ENCODE peak calls at places on chromosome X, in six cellular contexts. One of them, this sample, is unnamed.

GRCh38 chrX:130091976-130092522 is 18.2 kb downstream of the ELF4 start:
- DNase-seq in omental fat pad: no peak
- DNase-seq in IMR-90: no peak
- DNase-seq in cerebellum: no peak
- DNase-seq in Peyer's patch: peak; percentile 90
- DNase-seq in activated CD4-positive, alpha-beta memory T cell treated with anti-CD3 and anti-CD28 coated beads, Interleukin-2, amount 10 ng/mL, durations not matched to agents 7 days and 5 days: peak; percentile 92
- DNase-seq in this sample: no peak

GRCh38 chrX:19152762-19153161 is 30.5 kb upstream of the ADGRG2 start:
- DNase-seq in IMR-90: peak; percentile 5
- DNase-seq in activated CD4-positive, alpha-beta memory T cell treated with anti-CD3 and anti-CD28 coated beads, Interleukin-2, amount 10 ng/mL, durations not matched to agents 7 days and 5 days: no peak
- DNase-seq in cerebellum: no peak
- DNase-seq in Peyer's patch: no peak
- DNase-seq in omental fat pad: no peak
- DNase-seq in this sample: no peak

GRCh38 chrX:45743081-45743533 is 542.4 kb upstream of the DIPK2B start:
- DNase-seq in omental fat pad: no peak
- DNase-seq in Peyer's patch: no peak
- DNase-seq in activated CD4-positive, alpha-beta memory T cell treated with anti-CD3 and anti-CD28 coated beads, Interleukin-2, amount 10 ng/mL, durations not matched to agents 7 days and 5 days: no peak
- DNase-seq in IMR-90: peak; percentile 75
- DNase-seq in cerebellum: no peak
- DNase-seq in this sample: no peak

GRCh38 chrX:53190363-53190960 is 34.5 kb downstream of the KDM5C start:
- DNase-seq in omental fat pad: no peak
- DNase-seq in activated CD4-positive, alpha-beta memory T cell treated with anti-CD3 and anti-CD28 coated beads, Interleukin-2, amount 10 ng/mL, durations not matched to agents 7 days and 5 days: no peak
- DNase-seq in IMR-90: no peak
- DNase-seq in cerebellum: no peak
- DNase-seq in Peyer's patch: no peak
- DNase-seq in this sample: no peak

GRCh38 chrX:39427492-39428289 is 626.4 kb downstream of the MID1IP1 start:
- DNase-seq in cerebellum: no peak
- DNase-seq in activated CD4-positive, alpha-beta memory T cell treated with anti-CD3 and anti-CD28 coated beads, Interleukin-2, amount 10 ng/mL, durations not matched to agents 7 days and 5 days: no peak
- DNase-seq in IMR-90: peak; percentile 33
- DNase-seq in omental fat pad: no peak
- DNase-seq in Peyer's patch: no peak
- DNase-seq in this sample: no peak

GRCh38 chrX:86133761-86134160 is 14.5 kb upstream of the DACH2 start:
- DNase-seq in activated CD4-positive, alpha-beta memory T cell treated with anti-CD3 and anti-CD28 coated beads, Interleukin-2, amount 10 ng/mL, durations not matched to agents 7 days and 5 days: no peak
- DNase-seq in cerebellum: no peak
- DNase-seq in omental fat pad: no peak
- DNase-seq in IMR-90: peak; percentile 34
- DNase-seq in Peyer's patch: no peak
- DNase-seq in this sample: no peak

GRCh38 chrX:38313190-38313589 is 14.1 kb downstream of the RPGR start:
- DNase-seq in IMR-90: peak; percentile 55
- DNase-seq in cerebellum: no peak
- DNase-seq in activated CD4-positive, alpha-beta memory T cell treated with anti-CD3 and anti-CD28 coated beads, Interleukin-2, amount 10 ng/mL, durations not matched to agents 7 days and 5 days: no peak
- DNase-seq in omental fat pad: no peak
- DNase-seq in Peyer's patch: no peak
- DNase-seq in this sample: no peak

GRCh38 chrX:114073926-114074325 is 510.0 kb upstream of the HTR2C start:
- DNase-seq in omental fat pad: no peak
- DNase-seq in IMR-90: no peak
- DNase-seq in activated CD4-positive, alpha-beta memory T cell treated with anti-CD3 and anti-CD28 coated beads, Interleukin-2, amount 10 ng/mL, durations not matched to agents 7 days and 5 days: no peak
- DNase-seq in Peyer's patch: no peak
- DNase-seq in cerebellum: no peak
- DNase-seq in this sample: no peak

GRCh38 chrX:111411591-111412371 is at the start of gene DCX:
- DNase-seq in activated CD4-positive, alpha-beta memory T cell treated with anti-CD3 and anti-CD28 coated beads, Interleukin-2, amount 10 ng/mL, durations not matched to agents 7 days and 5 days: no peak
- DNase-seq in IMR-90: no peak
- DNase-seq in cerebellum: no peak
- DNase-seq in Peyer's patch: no peak
- DNase-seq in omental fat pad: no peak
- DNase-seq in this sample: no peak

This sample was measured in tibial nerve.